ENCODE peak calls at places on chromosomes 5 and 9, in six cellular contexts. Y is tibial nerve, X is natural killer cell, L is BJ, D is mucosa of descending colon, O is left lung. M is an unnamed sample.

GRCh38 chr5:56819027-56819881 is 3.9 kb downstream of the MAP3K1 start:
- DNase-seq in D (no peak), X (no peak), L (no peak), O (no peak), Y (no peak), M (no peak)

GRCh38 chr5:176637556-176637955 is 7.1 kb downstream of the EIF4E1B start:
- DNase-seq in D (no peak), O (no peak), Y (no peak), X (no peak), L (no peak), M (no peak)

GRCh38 chr5:174570662-174571061 is 153.7 kb upstream of the MSX2 start:
- DNase-seq in O (no peak), Y (no peak), L (no peak), D (no peak), X (no peak), M (no peak)

GRCh38 chr9:16241231-16241630 is 629.2 kb downstream of the BNC2 start:
- DNase-seq in D (no peak), O (no peak), Y (no peak), L (no peak), X (no peak), M (no peak)

GRCh38 chr9:21505425-21506179 is 23.5 kb upstream of the IFNE start:
- DNase-seq in O (no peak), X (no peak), D (no peak), Y (no peak), L (no peak), M (no peak)

GRCh38 chr5:133643365-133643764 is 31.0 kb upstream of the FSTL4 start:
- DNase-seq in O (no peak), X (no peak), L (no peak), D (no peak), Y (no peak), M (no peak)

GRCh38 chr5:1819458-1819857 is 18.3 kb downstream of the NDUFS6 start:
- DNase-seq in O (no peak), X (no peak), L (no peak), Y (no peak), D (no peak), M (no peak)

GRCh38 chr9:128771094-128771721 is 519 bp downstream of the ZER1 start:
- DNase-seq in O (no peak), L (no peak), X (no peak), Y (no peak), D (no peak), M (no peak)

GRCh38 chr5:68557162-68557936 is 341.8 kb downstream of the PIK3R1 start:
- DNase-seq in O (no peak), Y (no peak), L (peak), D (no peak), X (no peak), M (no peak)

GRCh38 chr9:126581893-126582292 is 31.8 kb upstream of the LMX1B start:
- DNase-seq in D (no peak), X (no peak), L (no peak), Y (no peak), O (no peak), M (no peak)

GRCh38 chr5:95317687-95318086 is 32.8 kb upstream of the MCTP1 start:
- DNase-seq in X (no peak), Y (no peak), L (no peak), D (no peak), O (no peak), M (no peak)

GRCh38 chr5:31581498-31582099 is 49.5 kb downstream of the C5orf22 start:
- DNase-seq in D (no peak), Y (no peak), L (no peak), X (no peak), O (no peak), M (no peak)

GRCh38 chr9:132507670-132508469 is 74.5 kb upstream of the BARHL1 start:
- DNase-seq in Y (peak), D (no peak), O (peak), L (no peak), X (peak), M (peak)

GRCh38 chr5:145350501-145350900 is 484.6 kb downstream of the PRELID2 start:
- DNase-seq in X (no peak), O (no peak), L (no peak), Y (no peak), D (no peak), M (no peak)

GRCh38 chr5:59351076-59351794 is 542.3 kb downstream of the PDE4D start:
- DNase-seq in X (no peak), L (no peak), Y (no peak), O (no peak), D (no peak), M (no peak)

GRCh38 chr5:127096328-127096993 is 23.2 kb upstream of the C5orf63 start:
- DNase-seq in O (no peak), Y (no peak), X (no peak), L (no peak), D (no peak), M (no peak)

GRCh38 chr5:170095687-170096086 is 10.0 kb upstream of the FOXI1 start:
- DNase-seq in D (no peak), L (no peak), Y (no peak), X (no peak), O (no peak), M (no peak)

GRCh38 chr9:133088146-133088750 is 26.5 kb downstream of the CEL start:
- DNase-seq in Y (no peak), L (no peak), X (no peak), O (peak), D (no peak), M (no peak)

GRCh38 chr5:179913461-179913860 is 5.8 kb upstream of the TBC1D9B start:
- DNase-seq in D (no peak), Y (no peak), X (no peak), O (no peak), L (no peak), M (no peak)

GRCh38 chr5:127878174-127878750 is 175.1 kb downstream of the CCDC192 start:
- DNase-seq in Y (no peak), D (no peak), L (no peak), X (no peak), O (peak), M (no peak)

GRCh38 chr5:134138416-134139376 is 24.2 kb downstream of the TCF7 start:
- DNase-seq in L (no peak), X (peak), D (peak), O (peak), Y (no peak), M (no peak)

GRCh38 chr9:128575921-128576320 is 23.5 kb downstream of the SPTAN1 start:
- DNase-seq in L (no peak), D (no peak), X (no peak), O (no peak), Y (no peak), M (no peak)

GRCh38 chr9:7073679-7074078 is 315.9 kb downstream of the KDM4C start:
- DNase-seq in D (no peak), L (no peak), X (no peak), O (no peak), Y (no peak), M (no peak)

GRCh38 chr5:170420809-170421412 is 31.7 kb upstream of the KCNMB1 start:
- DNase-seq in L (no peak), Y (peak), X (peak), D (no peak), O (no peak), M (peak)

GRCh38 chr9:136109351-136110081 is 9.2 kb downstream of the TMEM250 start:
- DNase-seq in D (peak), Y (peak), O (peak), X (peak), L (peak), M (peak)
- TF ChIP-seq CTCF in D (peak), Y (peak), O (no peak), X (no peak), L (peak), M (no peak)

GRCh38 chr9:94627287-94627686 is 12.0 kb downstream of the FBP1 start:
- DNase-seq in D (no peak), Y (no peak), O (no peak), L (no peak), X (no peak), M (no peak)
- TF ChIP-seq CTCF in D (no peak), Y (no peak), O (no peak), L (no peak), X (no peak), M (no peak)

GRCh38 chr9:37507586-37508134 is 21.9 kb downstream of the POLR1E start:
- DNase-seq in D (no peak), Y (no peak), O (no peak), L (no peak), X (no peak), M (no peak)

GRCh38 chr9:37509536-37509935 is 23.8 kb downstream of the POLR1E start:
- DNase-seq in Y (no peak), D (no peak), O (no peak), L (no peak), X (no peak), M (no peak)

GRCh38 chr9:37508135-37508833 is 22.5 kb downstream of the POLR1E start:
- DNase-seq in O (no peak), D (no peak), Y (no peak), L (no peak), X (no peak), M (no peak)

GRCh38 chr9:37511006-37511714 is 25.4 kb downstream of the POLR1E start:
- DNase-seq in D (no peak), X (no peak), L (no peak), O (no peak), Y (no peak), M (no peak)

DNA sequence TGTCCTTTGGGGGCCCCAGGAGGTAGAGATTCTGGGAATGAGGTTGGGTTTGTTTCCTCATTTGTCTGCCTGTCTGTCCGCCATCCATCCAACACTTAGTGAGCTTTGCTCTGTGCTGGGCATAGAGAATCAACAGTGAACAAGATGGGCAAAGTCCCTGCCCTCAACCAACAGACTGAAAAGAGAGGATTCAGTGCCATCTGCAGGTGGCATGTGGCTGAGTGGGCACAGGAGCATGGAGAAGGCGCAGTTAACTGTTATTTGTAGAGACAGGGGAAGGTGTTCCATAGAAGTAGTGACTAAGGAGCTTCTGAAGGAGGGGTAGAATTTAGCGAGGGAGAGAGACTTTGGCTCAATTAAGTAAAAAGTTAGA is 23.1 kb downstream of the POLR1E start:
- DNase-seq in O (no peak), L (no peak), D (no peak), Y (no peak), X (no peak), M (no peak)
- TF ChIP-seq CTCF in O (no peak), L (no peak), D (no peak), Y (no peak), X (no peak), M (no peak)

DNA sequence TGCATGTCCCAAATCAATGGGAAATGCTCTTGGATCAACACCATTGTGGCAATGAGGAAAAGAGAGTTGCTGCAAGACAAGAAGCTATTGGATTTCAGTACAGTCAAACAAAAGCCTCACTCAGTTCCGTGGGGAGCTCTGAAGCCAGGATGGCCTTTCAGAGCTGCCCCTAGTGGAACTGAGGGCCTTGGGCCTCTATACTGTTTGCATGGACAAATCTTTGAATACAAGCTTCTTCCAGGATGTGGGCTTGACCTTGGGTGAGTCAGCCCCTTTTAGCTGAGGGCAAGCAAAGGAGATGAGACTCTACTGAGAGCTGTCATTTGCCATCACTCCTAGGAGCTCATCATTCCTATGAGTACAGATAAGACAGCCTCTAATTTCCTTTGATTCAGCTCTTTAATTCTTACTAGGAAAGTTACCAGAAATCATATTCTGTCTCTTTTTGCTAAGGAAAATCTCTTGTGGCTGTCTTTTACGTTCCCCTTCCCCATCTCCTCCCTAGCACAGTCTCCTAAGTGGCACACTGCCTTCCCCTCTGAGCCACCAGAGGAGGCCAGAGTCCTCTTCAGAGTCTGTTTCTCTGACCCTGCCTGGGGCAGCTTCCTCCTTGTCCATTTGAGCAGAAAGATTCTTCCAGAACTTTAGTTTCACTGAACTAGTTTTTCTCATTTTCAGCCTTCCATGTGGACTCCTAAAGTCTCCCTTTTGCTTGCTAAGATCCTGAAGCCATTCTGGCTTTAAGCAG is 168.8 kb upstream of the POC5 start:
- DNase-seq in D (no peak), Y (no peak), L (no peak), O (no peak), X (no peak), M (no peak)
- TF ChIP-seq CTCF in D (no peak), Y (no peak), L (no peak), O (no peak), X (no peak), M (peak)

DNA sequence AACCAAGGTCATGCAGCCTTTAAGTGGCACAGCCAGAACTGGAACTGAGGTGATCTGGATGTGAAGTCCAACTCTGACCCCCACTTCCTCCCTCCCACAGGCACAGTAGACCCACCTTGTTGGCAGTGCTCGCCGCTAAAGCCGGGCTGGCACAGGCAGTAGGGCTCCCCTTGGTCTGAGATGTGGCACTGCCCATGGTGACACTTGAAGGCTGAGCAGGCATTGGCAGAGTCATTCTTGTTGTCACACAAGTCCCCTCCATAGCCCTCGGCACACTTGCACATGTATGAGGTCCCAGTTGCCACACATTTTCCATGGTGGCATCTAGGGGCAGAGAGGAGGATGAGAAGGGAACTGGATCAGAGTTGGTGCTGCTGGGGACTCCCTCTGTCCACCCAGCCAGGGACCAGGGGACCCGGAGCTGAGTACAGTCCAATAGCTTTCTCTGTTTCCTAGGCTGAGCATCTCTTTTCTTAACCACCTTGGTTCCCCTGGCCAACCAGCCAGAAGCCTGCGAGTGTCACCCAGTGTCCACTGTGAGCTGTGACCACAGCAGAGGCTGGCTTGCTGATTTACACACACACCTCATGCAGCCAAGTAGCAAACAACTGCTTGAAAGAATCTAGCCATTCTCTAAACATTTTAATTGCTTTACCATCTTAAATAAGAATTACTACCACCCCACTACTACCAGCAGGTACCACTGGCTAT is 90.7 kb upstream of the PANK3 start:
- DNase-seq in L (no peak), X (no peak), D (no peak), O (no peak), Y (no peak), M (no peak)
- TF ChIP-seq CTCF in L (no peak), X (no peak), D (no peak), O (no peak), Y (no peak), M (no peak)

DNA sequence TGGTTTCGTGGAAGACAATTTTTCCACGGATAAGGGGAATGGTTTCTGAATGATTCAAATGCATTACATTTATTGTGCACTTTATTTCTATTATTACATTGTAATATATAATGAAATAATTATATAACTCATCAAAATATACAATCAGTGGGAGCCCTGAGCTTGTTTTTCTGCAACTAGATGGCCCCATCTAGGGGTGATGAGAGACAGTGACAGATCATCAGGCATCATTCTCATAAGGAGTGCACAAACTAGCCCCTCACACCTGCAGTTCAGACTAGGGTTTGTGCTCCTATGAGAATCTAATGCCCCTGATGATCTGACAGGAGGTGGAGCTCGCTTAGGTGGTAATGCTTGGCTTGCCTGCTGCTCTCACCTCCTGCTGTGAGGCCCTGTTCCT is 6.4 kb downstream of the ISCA1 start:
- DNase-seq in Y (no peak), D (no peak), X (no peak), O (no peak), L (no peak), M (no peak)
- TF ChIP-seq CTCF in Y (no peak), D (no peak), X (no peak), O (no peak), L (no peak), M (no peak)

GRCh38 chr5:168881427-168882149 is 302.4 kb upstream of the PANK3 start:
- DNase-seq in L (no peak), O (no peak), Y (no peak), D (no peak), X (no peak), M (no peak)
- TF ChIP-seq CTCF in L (no peak), O (no peak), Y (no peak), D (no peak), X (no peak), M (no peak)

DNA sequence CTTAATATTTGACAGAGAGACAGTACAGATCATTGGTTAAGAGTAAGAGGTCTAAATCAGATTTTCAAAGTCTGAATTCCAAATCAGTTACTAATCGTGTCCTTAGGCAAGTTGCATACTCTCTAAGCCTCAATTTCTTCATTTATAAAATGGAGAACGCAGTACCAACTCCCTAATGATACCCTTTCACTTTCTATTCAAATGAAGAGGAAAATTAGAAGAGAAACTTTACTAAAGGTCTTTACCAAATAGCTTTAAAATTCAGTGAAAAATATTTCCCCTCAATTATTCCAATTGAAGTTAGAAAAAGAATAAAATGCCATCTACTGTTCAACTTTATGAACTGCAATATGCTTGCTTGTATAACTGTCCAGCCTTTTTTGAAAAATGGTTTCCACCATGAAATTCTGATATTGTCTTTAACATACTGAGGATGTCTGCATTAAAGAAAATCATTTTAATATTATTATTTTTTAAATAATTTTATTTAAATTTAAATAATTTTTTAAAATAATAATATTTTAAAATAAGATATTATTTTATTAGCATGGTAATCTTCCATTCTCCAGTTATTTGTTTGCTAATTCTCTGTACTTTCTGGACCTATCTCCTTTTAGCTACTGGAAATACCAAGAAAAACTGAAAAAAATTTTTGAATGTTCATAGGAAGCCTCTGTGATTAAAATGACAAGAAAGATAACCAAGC is 36.0 kb downstream of the POC5 start:
- DNase-seq in L (no peak), O (no peak), X (no peak), Y (no peak), D (no peak), M (no peak)
- TF ChIP-seq CTCF in L (peak), O (peak), X (peak), Y (peak), D (peak), M (peak)

DNA sequence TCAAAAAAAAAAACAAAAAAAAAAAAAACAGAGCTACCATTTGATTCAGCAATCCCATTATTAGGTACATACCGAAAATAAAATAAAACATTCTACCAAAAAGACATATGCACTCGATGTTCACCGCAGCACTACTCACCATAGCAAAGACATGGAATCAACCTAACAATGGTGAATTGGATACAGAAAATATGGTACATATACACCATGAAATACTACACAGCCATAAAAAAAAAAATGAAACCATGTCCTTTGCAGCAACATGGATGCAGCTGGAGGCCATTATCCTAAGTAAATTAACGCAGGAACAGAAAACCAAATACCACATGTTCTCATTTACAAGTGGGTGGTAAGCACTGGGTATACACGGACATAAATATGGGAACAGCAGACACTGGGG is 21.3 kb downstream of the MRPS27 start:
- DNase-seq in D (no peak), Y (no peak), X (no peak), L (no peak), O (no peak), M (no peak)
- TF ChIP-seq CTCF in D (no peak), Y (no peak), X (no peak), L (no peak), O (no peak), M (no peak)